ENCODE peak calls at places on chromosomes 7 and 10, in six cellular contexts. B is cardiac muscle cell, S is fibroblast of lung, Y is mucosa of gallbladder, P is brain microvascular endothelial cell, G is GM12864. W is an unnamed sample.

GRCh38 chr7:92835851-92836488 is 403 bp downstream of the CDK6 start:
- DNase-seq in B (no peak), S (peak), Y (no peak), P (peak), G (no peak), W (peak)

GRCh38 chr7:157690058-157690832 is 353.4 kb downstream of the DNAJB6 start:
- DNase-seq in B (no peak), S (no peak), Y (no peak), P (peak), G (no peak), W (no peak)

GRCh38 chr10:47249881-47250280 is 50.1 kb upstream of the GDF10 start:
- DNase-seq in B (no peak), S (no peak), Y (no peak), P (no peak), G (no peak), W (no peak)

GRCh38 chr7:149774237-149775175 is 1.1 kb upstream of the ZNF467 start:
- DNase-seq in B (peak), S (no peak), Y (peak), P (no peak), G (no peak), W (no peak)

GRCh38 chr10:104209575-104210198 is 22.5 kb downstream of the CFAP43 start:
- DNase-seq in B (peak), S (peak), Y (peak), P (peak), G (no peak), W (peak)

GRCh38 chr7:106793015-106793651 is 71.9 kb upstream of the PIK3CG start:
- DNase-seq in B (peak), S (peak), Y (no peak), P (no peak), G (no peak), W (no peak)

GRCh38 chr10:110919971-110920881 is 822 bp downstream of the SHOC2 start:
- DNase-seq in B (peak), S (peak), Y (peak), P (peak), G (peak), W (peak)

GRCh38 chr7:72754312-72754711 is 73.7 kb downstream of the TYW1B start:
- DNase-seq in B (no peak), S (no peak), Y (no peak), P (peak), G (no peak), W (no peak)

GRCh38 chr10:87925570-87925969 is 62.1 kb downstream of the PTEN start:
- DNase-seq in B (no peak), S (peak), Y (no peak), P (no peak), G (no peak), W (no peak)

GRCh38 chr10:102334106-102334505 is 61.4 kb upstream of the NFKB2 start:
- DNase-seq in B (peak), S (peak), Y (peak), P (no peak), G (no peak), W (no peak)

GRCh38 chr10:132836248-132836831 is 50.4 kb upstream of the NKX6-2 start:
- DNase-seq in B (no peak), S (no peak), Y (no peak), P (no peak), G (no peak), W (no peak)

GRCh38 chr7:128037880-128038619 is 6.8 kb upstream of the LRRC4 start:
- DNase-seq in B (no peak), S (no peak), Y (no peak), P (no peak), G (no peak), W (no peak)

GRCh38 chr7:124250297-124251034 is 217.6 kb upstream of the TMEM229A start:
- DNase-seq in B (no peak), S (peak), Y (no peak), P (no peak), G (no peak), W (no peak)

GRCh38 chr10:69634759-69635425 is 4.8 kb downstream of the FAM241B start:
- DNase-seq in B (no peak), S (no peak), Y (no peak), P (no peak), G (no peak), W (no peak)

GRCh38 chr7:50492770-50493519 is 42.8 kb upstream of the FIGNL1 start:
- DNase-seq in B (no peak), S (no peak), Y (no peak), P (no peak), G (no peak), W (no peak)

GRCh38 chr10:22915314-22915713 is 12.5 kb upstream of the ARMC3 start:
- DNase-seq in B (no peak), S (no peak), Y (no peak), P (no peak), G (no peak), W (no peak)

GRCh38 chr7:39958038-39958437 is 8.0 kb downstream of the CDK13 start:
- DNase-seq in B (no peak), S (no peak), Y (no peak), P (no peak), G (no peak), W (no peak)

GRCh38 chr10:78559514-78560392 is 509.0 kb upstream of the ZMIZ1 start:
- DNase-seq in B (no peak), S (no peak), Y (no peak), P (no peak), G (no peak), W (no peak)

GRCh38 chr7:131328387-131329175 is 905 bp downstream of the MKLN1 start:
- DNase-seq in B (no peak), S (peak), Y (no peak), P (peak), G (no peak), W (no peak)

W was measured in ureter.